ENCODE peak calls at places on chromosomes 16 and 17, in five cellular contexts. One of them, this sample, is unnamed.

GRCh38 chr16:86318119-86318518 is 192.2 kb upstream of the FOXF1 start:
- ATAC-seq in aorta: no peak
- ATAC-seq in stimulated activated memory B cell treated with anti-CD40 and anti-IgM and Interleukin-4, amounts not matched to agents 10 μg/mL and 1 μg/mL and 100 μg/mL, for 72 hours: no peak
- ATAC-seq in naive thymus-derived CD4-positive, alpha-beta T cell: peak
- ATAC-seq in left lung: no peak
- ATAC-seq in this sample: peak

GRCh38 chr17:72104863-72105234 is 16.0 kb upstream of the SOX9 start:
- ATAC-seq in aorta: no peak
- ATAC-seq in stimulated activated memory B cell treated with anti-CD40 and anti-IgM and Interleukin-4, amounts not matched to agents 10 μg/mL and 1 μg/mL and 100 μg/mL, for 72 hours: no peak
- ATAC-seq in naive thymus-derived CD4-positive, alpha-beta T cell: no peak
- ATAC-seq in left lung: no peak
- ATAC-seq in this sample: no peak

GRCh38 chr17:32142857-32143524 is 689 bp downstream of the RHOT1 start:
- ATAC-seq in aorta: peak
- ATAC-seq in stimulated activated memory B cell treated with anti-CD40 and anti-IgM and Interleukin-4, amounts not matched to agents 10 μg/mL and 1 μg/mL and 100 μg/mL, for 72 hours: peak
- ATAC-seq in naive thymus-derived CD4-positive, alpha-beta T cell: no peak
- ATAC-seq in left lung: peak
- ATAC-seq in this sample: no peak

GRCh38 chr17:59962739-59963318 is 1.7 kb downstream of the RNFT1 start:
- ATAC-seq in aorta: no peak
- ATAC-seq in stimulated activated memory B cell treated with anti-CD40 and anti-IgM and Interleukin-4, amounts not matched to agents 10 μg/mL and 1 μg/mL and 100 μg/mL, for 72 hours: no peak
- ATAC-seq in naive thymus-derived CD4-positive, alpha-beta T cell: no peak
- ATAC-seq in left lung: no peak
- ATAC-seq in this sample: no peak

GRCh38 chr16:54422159-54422558 is 135.6 kb upstream of the IRX3 start:
- ATAC-seq in aorta: peak
- ATAC-seq in stimulated activated memory B cell treated with anti-CD40 and anti-IgM and Interleukin-4, amounts not matched to agents 10 μg/mL and 1 μg/mL and 100 μg/mL, for 72 hours: peak
- ATAC-seq in naive thymus-derived CD4-positive, alpha-beta T cell: no peak
- ATAC-seq in left lung: no peak
- ATAC-seq in this sample: no peak

GRCh38 chr17:67891481-67892119 is 66.3 kb downstream of the BPTF start:
- ATAC-seq in aorta: no peak
- ATAC-seq in stimulated activated memory B cell treated with anti-CD40 and anti-IgM and Interleukin-4, amounts not matched to agents 10 μg/mL and 1 μg/mL and 100 μg/mL, for 72 hours: no peak
- ATAC-seq in naive thymus-derived CD4-positive, alpha-beta T cell: no peak
- ATAC-seq in left lung: peak
- ATAC-seq in this sample: no peak

GRCh38 chr17:8912060-8912981 is 44.8 kb upstream of the PIK3R6 start:
- ATAC-seq in aorta: no peak
- ATAC-seq in stimulated activated memory B cell treated with anti-CD40 and anti-IgM and Interleukin-4, amounts not matched to agents 10 μg/mL and 1 μg/mL and 100 μg/mL, for 72 hours: peak
- ATAC-seq in naive thymus-derived CD4-positive, alpha-beta T cell: no peak
- ATAC-seq in left lung: no peak
- ATAC-seq in this sample: no peak

GRCh38 chr16:69118994-69119393 is 13.4 kb downstream of the CHTF8 start:
- ATAC-seq in aorta: no peak
- ATAC-seq in stimulated activated memory B cell treated with anti-CD40 and anti-IgM and Interleukin-4, amounts not matched to agents 10 μg/mL and 1 μg/mL and 100 μg/mL, for 72 hours: no peak
- ATAC-seq in naive thymus-derived CD4-positive, alpha-beta T cell: no peak
- ATAC-seq in left lung: no peak
- ATAC-seq in this sample: no peak

GRCh38 chr16:8859913-8860881 is 8.6 kb downstream of the CARHSP1 start:
- ATAC-seq in aorta: peak
- ATAC-seq in stimulated activated memory B cell treated with anti-CD40 and anti-IgM and Interleukin-4, amounts not matched to agents 10 μg/mL and 1 μg/mL and 100 μg/mL, for 72 hours: no peak
- ATAC-seq in naive thymus-derived CD4-positive, alpha-beta T cell: no peak
- ATAC-seq in left lung: peak
- ATAC-seq in this sample: no peak

This sample was measured in activated T-helper 17 cell treated with anti-CD3 and anti-CD28 coated beads, Interleukin-2, amount 50 U/mL, for 72 hours.